ENCODE peak calls at places on chromosomes 4 and X, in nine cellular contexts. Q is MM.1S, N is GM23248, D is hepatocyte, J is HCT116, E is PC-3, Y is neural progenitor cell, K is GM23338, T is SK-N-SH. P is an unnamed sample.

GRCh38 chr4:55475394-55476243 is 71.1 kb downstream of the CLOCK start:
- DNase-seq in Q (no peak), N (peak), D (no peak), J (no peak), E (peak), Y (no peak), K (no peak), T (no peak), P (no peak)

GRCh38 chr4:148426643-148427042 is 15.6 kb downstream of the NR3C2 start:
- DNase-seq in Q (no peak), N (no peak), D (no peak), J (no peak), E (no peak), Y (no peak), K (peak), T (no peak), P (no peak)

GRCh38 chr4:118918388-118918787 is 29.7 kb downstream of the SYNPO2 start:
- DNase-seq in Q (no peak), N (peak), D (peak), J (no peak), E (peak), Y (no peak), K (no peak), T (no peak), P (no peak)

GRCh38 chrX:41209853-41210252 is 124.1 kb upstream of the DDX3X start:
- DNase-seq in Q (no peak), N (no peak), D (no peak), J (no peak), E (no peak), Y (no peak), K (no peak), T (no peak), P (no peak)

GRCh38 chr4:182465979-182466378 is 222.8 kb downstream of the TENM3 start:
- DNase-seq in Q (no peak), N (no peak), D (no peak), J (no peak), E (no peak), Y (no peak), K (no peak), T (no peak), P (no peak)

GRCh38 chr4:7723625-7724024 is 216.0 kb downstream of the AFAP1 start:
- DNase-seq in Q (no peak), N (no peak), D (no peak), J (no peak), E (no peak), Y (no peak), K (no peak), T (no peak), P (no peak)

GRCh38 chr4:13920111-13920875 is 292.8 kb upstream of the BOD1L1 start:
- DNase-seq in Q (no peak), N (peak), D (no peak), J (no peak), E (peak), Y (no peak), K (no peak), T (no peak), P (no peak)

GRCh38 chrX:70477734-70478075 is 33.1 kb downstream of the DLG3 start:
- DNase-seq in Q (no peak), N (no peak), D (no peak), J (no peak), E (no peak), Y (no peak), K (no peak), T (no peak), P (no peak)

GRCh38 chrX:1249101-1249887 is 19.3 kb upstream of the CSF2RA start:
- DNase-seq in Q (no peak), N (peak), D (peak), J (no peak), E (peak), Y (peak), K (peak), T (no peak), P (peak)

GRCh38 chrX:41824551-41824950 is 98.8 kb downstream of the CASK start:
- DNase-seq in Q (no peak), N (peak), D (peak), J (peak), E (peak), Y (no peak), K (no peak), T (no peak), P (no peak)

GRCh38 chr4:88043586-88044340 is 36.3 kb downstream of the PKD2 start:
- DNase-seq in Q (no peak), N (no peak), D (no peak), J (no peak), E (no peak), Y (no peak), K (no peak), T (no peak), P (no peak)

GRCh38 chr4:136306361-136306760 is 1225.9 kb downstream of the PCDH18 start:
- DNase-seq in Q (no peak), N (no peak), D (no peak), J (no peak), E (no peak), Y (no peak), K (no peak), T (peak), P (no peak)

GRCh38 chr4:53605783-53606182 is 14.5 kb upstream of the LNX1 start:
- DNase-seq in Q (no peak), N (no peak), D (no peak), J (no peak), E (no peak), Y (no peak), K (no peak), T (no peak), P (no peak)

GRCh38 chrX:71253253-71254091 is 468 bp downstream of the ZMYM3 start:
- DNase-seq in Q (peak), N (peak), D (peak), J (no peak), E (peak), Y (peak), K (peak), T (peak), P (peak)

GRCh38 chrX:12894074-12894691 is 12.2 kb upstream of the TLR8 start:
- DNase-seq in Q (peak), N (peak), D (peak), J (peak), E (peak), Y (peak), K (peak), T (peak), P (peak)

GRCh38 chr4:176927117-176927516 is 134.4 kb upstream of the VEGFC start:
- DNase-seq in Q (no peak), N (no peak), D (no peak), J (no peak), E (no peak), Y (no peak), K (no peak), T (no peak), P (no peak)

GRCh38 chrX:16119353-16120220 is 3.8 kb upstream of the GRPR start:
- DNase-seq in Q (peak), N (no peak), D (no peak), J (no peak), E (no peak), Y (no peak), K (no peak), T (no peak), P (peak)

GRCh38 chr4:158805628-158806471 is 37.0 kb downstream of the FNIP2 start:
- DNase-seq in Q (no peak), N (peak), D (peak), J (no peak), E (peak), Y (no peak), K (no peak), T (peak), P (no peak)

GRCh38 chr4:2256781-2257191 is 5.1 kb downstream of the MXD4 start:
- DNase-seq in Q (no peak), N (no peak), D (no peak), J (no peak), E (no peak), Y (no peak), K (no peak), T (peak), P (no peak)

GRCh38 chr4:101784957-101785356 is 5.6 kb upstream of the BANK1 start:
- DNase-seq in Q (no peak), N (no peak), D (no peak), J (no peak), E (no peak), Y (peak), K (no peak), T (no peak), P (no peak)
- H2AFZ ChIP-seq in Q (no peak), N (no peak), D (no peak), J (no peak), E (no peak), Y (peak), K (no peak), T (no peak), P (no peak)

GRCh38 chrX:10174051-10174450 is 17.3 kb downstream of the CLCN4 start:
- DNase-seq in Q (no peak), N (no peak), D (no peak), J (no peak), E (no peak), Y (no peak), K (no peak), T (no peak), P (no peak)
- H3K4me2 ChIP-seq in Q (no peak), N (peak), D (no peak), J (no peak), E (no peak), Y (no peak), K (peak), T (no peak), P (no peak)

GRCh38 chr4:26806331-26806730 is 54.3 kb upstream of the STIM2 start:
- DNase-seq in Q (no peak), N (peak), D (no peak), J (no peak), E (peak), Y (no peak), K (no peak), T (no peak), P (no peak)
- TF ChIP-seq EZH2phosphoT487 in Q (no peak), N (no peak), D (no peak), J (no peak), E (no peak), Y (no peak), K (no peak), T (no peak), P (no peak)

GRCh38 chrX:107777536-107777832 is at the start of gene NCBP2L:
- DNase-seq in Q (no peak), N (no peak), D (no peak), J (no peak), E (no peak), Y (no peak), K (no peak), T (no peak), P (no peak)
- H2AFZ ChIP-seq in Q (peak), N (peak), D (peak), J (peak), E (peak), Y (peak), K (no peak), T (peak), P (peak)

DNA sequence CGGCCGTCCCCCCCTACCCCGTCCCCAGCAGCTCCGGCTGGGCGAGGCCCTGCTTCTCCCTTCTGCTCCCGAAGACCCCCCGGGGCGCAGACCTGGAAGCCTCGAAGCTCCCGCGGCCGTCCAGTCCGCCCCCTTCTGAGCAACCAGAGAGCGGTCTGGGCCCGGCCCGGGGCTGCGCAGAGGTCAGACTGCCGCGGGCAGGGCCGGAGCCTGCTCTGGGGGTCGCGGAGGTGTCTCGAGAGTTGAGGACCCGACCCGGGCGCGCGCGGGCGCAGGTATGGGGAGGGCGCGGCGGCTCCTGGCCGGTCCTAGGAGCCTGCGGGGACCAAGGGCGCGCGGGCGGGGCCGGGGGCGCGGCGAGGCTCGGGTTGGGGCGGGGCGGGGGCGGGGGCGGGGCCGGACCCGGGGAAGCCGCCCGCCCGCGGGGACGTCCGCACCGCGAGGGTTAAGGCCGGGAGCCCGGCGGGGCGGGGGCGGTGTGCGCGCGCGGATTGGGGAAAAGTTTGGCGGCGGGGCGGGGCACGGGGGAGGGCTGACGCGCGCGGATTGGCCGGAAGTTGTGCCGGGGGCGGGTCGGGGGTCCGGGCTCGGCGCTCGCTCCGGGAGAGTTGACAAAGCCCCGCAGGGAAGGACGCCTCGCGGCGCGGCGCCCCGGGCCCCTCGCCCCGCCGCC is at the start of gene FGFRL1:
- DNase-seq in Q (no peak), N (peak), D (peak), J (peak), E (peak), Y (peak), K (peak), T (peak), P (peak)
- H3K4me2 ChIP-seq in Q (no peak), N (peak), D (peak), J (peak), E (peak), Y (peak), K (peak), T (peak), P (peak)

GRCh38 chr4:80568891-80569290 is 233.4 kb downstream of the CFAP299 start:
- DNase-seq in Q (no peak), N (no peak), D (no peak), J (no peak), E (no peak), Y (peak), K (no peak), T (no peak), P (no peak)
- TF ChIP-seq EZH2phosphoT487 in Q (no peak), N (no peak), D (no peak), J (no peak), E (no peak), Y (no peak), K (no peak), T (no peak), P (no peak)

GRCh38 chrX:48736878-48737212 is 24.7 kb upstream of the GLOD5 start:
- DNase-seq in Q (no peak), N (no peak), D (no peak), J (no peak), E (no peak), Y (no peak), K (no peak), T (no peak), P (no peak)
- H2AFZ ChIP-seq in Q (peak), N (peak), D (peak), J (no peak), E (peak), Y (peak), K (peak), T (peak), P (peak)

P was measured in OCI-LY7.